ENCODE peak calls at places on chromosomes 7 and 10, in eight cellular contexts. R, E, C, T, A, Z, J and P are unnamed samples.

GRCh38 chr7:132739271-132739955 is 163.1 kb upstream of the PLXNA4 start:
- DNase-seq in Z (no peak), T (peak), C (no peak), R (peak), J (no peak), E (no peak), A (no peak), P (peak)

GRCh38 chr7:28807396-28807994 is 150.6 kb downstream of the TRIL start:
- DNase-seq in A (no peak), R (no peak), Z (no peak), E (no peak), T (peak), C (no peak), J (no peak), P (no peak)

GRCh38 chr7:149284850-149285580 is 23.0 kb downstream of the ZNF783 start:
- DNase-seq in C (peak), R (peak), Z (peak), A (peak), T (peak), J (peak), E (peak), P (peak)

GRCh38 chr10:128629111-128630096 is 503.2 kb upstream of the MKI67 start:
- DNase-seq in E (no peak), R (no peak), T (peak), A (no peak), C (no peak), J (no peak), Z (no peak), P (peak)

GRCh38 chr7:83739527-83739926 is 90.6 kb upstream of the SEMA3E start:
- DNase-seq in Z (no peak), E (no peak), J (no peak), R (no peak), A (no peak), C (no peak), T (no peak), P (no peak)

GRCh38 chr7:128167316-128167691 is 73.8 kb upstream of the LEP start:
- DNase-seq in T (peak), J (peak), R (peak), Z (peak), C (peak), A (peak), E (peak), P (peak)

GRCh38 chr7:152862033-152862432 is 102.5 kb downstream of the ACTR3B start:
- DNase-seq in Z (no peak), E (peak), A (no peak), J (no peak), R (no peak), C (no peak), T (no peak), P (no peak)

GRCh38 chr7:134254311-134254710 is 62.4 kb downstream of the SLC35B4 start:
- DNase-seq in A (no peak), C (no peak), T (peak), Z (no peak), E (no peak), J (no peak), R (peak), P (peak)

GRCh38 chr7:39712746-39713145 is 89.4 kb downstream of the RALA start:
- DNase-seq in Z (no peak), A (no peak), R (no peak), T (no peak), J (no peak), E (no peak), C (no peak), P (no peak)

GRCh38 chr10:127033569-127034175 is 128.4 kb downstream of the DOCK1 start:
- DNase-seq in R (no peak), T (no peak), Z (peak), A (no peak), E (peak), J (no peak), C (no peak), P (no peak)

GRCh38 chr10:17548786-17549185 is 68.4 kb downstream of the HACD1 start:
- DNase-seq in T (no peak), J (no peak), Z (no peak), A (no peak), C (no peak), E (no peak), R (peak), P (no peak)

GRCh38 chr10:116721991-116722392 is 20.4 kb downstream of the HSPA12A start:
- DNase-seq in E (no peak), J (no peak), T (no peak), Z (no peak), A (peak), R (peak), C (peak), P (no peak)

GRCh38 chr7:127799535-127800305 is 147.7 kb downstream of the SND1 start:
- DNase-seq in J (no peak), C (peak), E (no peak), A (no peak), R (no peak), T (no peak), Z (no peak), P (no peak)

GRCh38 chr10:6721480-6721879 is 141.4 kb upstream of the PRKCQ start:
- DNase-seq in E (no peak), R (peak), T (peak), J (no peak), Z (no peak), A (no peak), C (peak), P (peak)

GRCh38 chr7:144391823-144392255 is 11.7 kb downstream of the NOBOX start:
- DNase-seq in E (no peak), T (peak), J (peak), Z (no peak), C (peak), R (peak), A (peak), P (peak)

GRCh38 chr7:120780938-120781337 is 77.0 kb downstream of the TSPAN12 start:
- DNase-seq in Z (no peak), E (no peak), C (no peak), T (no peak), J (no peak), R (no peak), A (no peak), P (no peak)

GRCh38 chr10:51367120-51367519 is 292.8 kb downstream of the PRKG1 start:
- DNase-seq in C (no peak), T (no peak), R (peak), E (no peak), A (no peak), J (no peak), Z (no peak), P (no peak)

GRCh38 chr10:132096223-132096622 is 30.5 kb downstream of the JAKMIP3 start:
- DNase-seq in C (no peak), Z (no peak), E (no peak), T (peak), J (no peak), R (peak), A (no peak), P (peak)

GRCh38 chr10:119278126-119278701 is 70.8 kb downstream of the GRK5 start:
- DNase-seq in R (no peak), T (no peak), A (no peak), C (no peak), Z (no peak), J (no peak), E (no peak), P (no peak)

GRCh38 chr7:139853576-139854511 is 24.8 kb downstream of the TBXAS1 start:
- DNase-seq in R (peak), C (no peak), J (no peak), T (peak), Z (no peak), A (no peak), E (peak), P (peak)

GRCh38 chr7:87689374-87689773 is 61.2 kb downstream of the RUNDC3B start:
- DNase-seq in C (no peak), T (no peak), Z (no peak), E (no peak), J (no peak), A (no peak), R (no peak), P (no peak)

DNA sequence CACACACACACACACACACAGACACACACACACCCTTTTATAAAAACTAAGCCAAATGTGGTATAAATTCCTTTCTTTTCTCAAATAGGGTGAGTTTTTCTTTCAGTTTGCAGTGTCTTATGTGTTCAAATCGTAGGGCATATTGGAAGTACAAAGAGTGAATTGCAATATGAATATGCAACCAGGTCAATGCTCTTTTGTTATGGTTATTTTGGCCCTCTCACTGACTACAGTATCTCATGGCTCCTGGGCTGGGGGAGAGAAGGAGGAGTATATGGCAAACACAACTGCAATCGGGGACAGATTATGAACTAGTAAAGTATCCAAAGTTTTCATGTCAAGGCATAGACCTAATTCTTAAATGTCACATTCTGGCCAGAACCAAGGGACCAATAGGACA is 301.9 kb downstream of the PLXDC2 start:
- DNase-seq in A (no peak), R (no peak), E (no peak), J (no peak), T (no peak), Z (no peak), C (no peak), P (no peak)
- TF ChIP-seq CTCF in A (no peak), R (no peak), E (no peak), J (no peak), T (no peak), Z (no peak), C (no peak), P (no peak)

GRCh38 chr10:8435186-8436055 is 380.9 kb downstream of the GATA3 start:
- DNase-seq in T (peak), Z (no peak), A (no peak), J (no peak), R (no peak), E (no peak), C (no peak), P (peak)
- TF ChIP-seq CTCF in T (no peak), Z (no peak), A (no peak), J (no peak), R (no peak), E (no peak), C (no peak), P (no peak)

GRCh38 chr10:121822724-121823123 is 105.1 kb downstream of the ATE1 start:
- DNase-seq in C (no peak), T (peak), R (no peak), J (no peak), A (no peak), E (no peak), Z (no peak), P (no peak)

GRCh38 chr10:121822180-121822579 is 105.7 kb downstream of the ATE1 start:
- DNase-seq in A (no peak), E (no peak), R (no peak), Z (no peak), T (no peak), C (no peak), J (no peak), P (no peak)

GRCh38 chr10:121819049-121819448 is 108.8 kb downstream of the ATE1 start:
- DNase-seq in A (no peak), Z (no peak), J (no peak), C (no peak), E (no peak), R (no peak), T (no peak), P (no peak)

GRCh38 chr10:121828045-121828444 is 99.8 kb downstream of the ATE1 start:
- DNase-seq in C (no peak), E (no peak), Z (no peak), J (no peak), T (no peak), R (no peak), A (no peak), P (no peak)

DNA sequence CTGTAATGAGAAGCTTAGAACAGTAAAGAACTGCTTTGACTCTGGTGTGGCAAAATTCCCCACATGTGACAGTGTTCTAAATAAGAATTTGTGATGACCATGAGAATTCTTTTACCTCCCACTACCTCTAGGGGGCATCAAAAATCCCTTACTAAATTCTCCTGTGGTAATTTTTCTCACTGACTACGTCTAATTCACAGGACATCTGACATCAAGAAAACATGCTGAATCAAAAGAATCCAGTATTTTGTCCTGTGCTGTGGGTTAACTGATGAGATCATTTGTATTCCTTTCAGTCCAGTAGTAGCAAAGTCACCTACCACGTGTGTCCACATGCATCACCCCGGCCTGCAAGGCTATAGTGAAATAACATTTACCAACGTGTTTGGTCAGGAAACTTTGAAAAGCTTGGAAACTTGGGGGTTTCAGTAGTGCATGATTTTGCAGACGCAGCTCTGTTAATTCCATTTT is 103.8 kb downstream of the ATE1 start:
- DNase-seq in C (peak), E (no peak), R (peak), Z (no peak), A (no peak), T (peak), J (peak), P (peak)
- TF ChIP-seq CTCF in C (peak), E (no peak), R (peak), Z (peak), A (peak), T (peak), J (peak), P (peak)

GRCh38 chr7:99461221-99461620 is 4.7 kb downstream of the ATP5MF start:
- DNase-seq in T (peak), E (no peak), C (no peak), Z (no peak), J (no peak), R (no peak), A (no peak), P (no peak)
- TF ChIP-seq CTCF in T (peak), E (no peak), C (no peak), Z (no peak), J (no peak), R (no peak), A (peak), P (no peak)

GRCh38 chr7:31059551-31059950 is 7.4 kb downstream of the ADCYAP1R1 start:
- DNase-seq in C (peak), A (peak), J (no peak), E (no peak), T (no peak), R (no peak), Z (no peak), P (no peak)
- TF ChIP-seq CTCF in C (no peak), A (no peak), J (no peak), E (no peak), T (no peak), R (no peak), Z (no peak), P (no peak)

DNA sequence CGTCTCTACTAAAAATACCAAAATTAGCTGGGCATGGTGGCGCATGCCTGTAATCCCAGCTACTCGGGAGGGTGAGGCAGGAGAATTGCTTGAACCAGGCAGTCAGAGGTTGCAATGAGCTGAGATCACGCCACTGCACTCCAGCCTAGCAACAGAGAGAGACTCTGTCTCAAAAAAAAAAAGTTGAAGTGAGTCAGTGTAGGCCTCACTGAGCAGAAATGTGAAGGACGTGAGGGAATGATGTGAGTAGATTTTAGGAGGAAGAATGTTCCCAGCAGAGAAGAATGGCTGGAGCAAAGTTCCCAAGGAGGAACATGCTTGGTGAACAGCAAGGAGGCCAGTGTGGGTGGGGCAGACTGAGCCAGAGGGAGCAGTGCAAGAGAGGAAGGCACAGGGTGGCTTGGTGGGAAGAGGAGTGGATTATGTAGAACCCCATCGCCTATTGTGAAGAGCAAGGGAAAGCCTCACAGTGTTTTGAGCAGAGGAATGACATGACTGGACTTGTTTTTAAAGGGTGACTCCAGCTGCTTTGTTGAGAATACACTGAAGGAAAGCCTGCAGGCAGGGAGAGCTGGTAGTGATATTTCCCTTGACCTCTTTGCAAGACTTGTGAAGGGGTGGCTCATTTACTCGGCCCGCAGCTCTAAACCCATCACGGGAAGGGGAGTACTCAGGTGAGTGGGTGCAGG is 708.7 kb downstream of the SUGCT start:
- DNase-seq in R (no peak), A (no peak), C (no peak), T (no peak), E (no peak), J (no peak), Z (no peak), P (peak)
- TF ChIP-seq CTCF in R (no peak), A (no peak), C (no peak), T (no peak), E (no peak), J (no peak), Z (no peak), P (no peak)

GRCh38 chr7:47170516-47170915 is 411.4 kb downstream of the TNS3 start:
- DNase-seq in A (no peak), J (no peak), R (peak), T (peak), C (no peak), E (no peak), Z (no peak), P (no peak)
- TF ChIP-seq CTCF in A (peak), J (no peak), R (peak), T (peak), C (peak), E (no peak), Z (peak), P (peak)

DNA sequence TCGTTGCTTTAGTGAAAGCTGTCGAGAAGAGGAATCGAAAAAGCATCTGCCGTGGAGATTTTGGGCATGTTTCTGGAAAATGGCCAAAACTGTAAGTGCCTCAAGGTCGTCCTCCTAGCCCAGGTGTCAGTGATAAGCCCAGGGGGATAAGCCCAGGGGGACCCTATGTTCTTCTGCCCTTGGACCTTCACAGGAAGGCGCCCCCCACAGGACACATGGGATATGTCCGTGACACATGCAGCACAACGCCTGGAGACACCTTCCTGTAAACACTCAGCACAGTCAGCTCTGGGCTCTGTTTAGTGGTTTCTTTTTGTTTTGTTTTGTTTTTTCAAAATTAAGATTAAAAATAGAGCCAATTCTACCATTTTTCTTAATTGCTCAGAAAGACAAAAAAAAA is 272.7 kb downstream of the KLF6 start:
- DNase-seq in R (no peak), A (no peak), J (no peak), C (no peak), T (no peak), E (no peak), Z (no peak), P (no peak)
- TF ChIP-seq CTCF in R (peak), A (no peak), J (no peak), C (peak), T (peak), E (no peak), Z (no peak), P (no peak)

GRCh38 chr7:116988363-116988989 is 35.2 kb downstream of the ST7 start:
- DNase-seq in C (peak), T (peak), A (no peak), J (no peak), R (peak), Z (no peak), E (no peak), P (no peak)
- TF ChIP-seq CTCF in C (peak), T (peak), A (peak), J (peak), R (peak), Z (peak), E (no peak), P (peak)